ENCODE peak calls at places on chromosomes 11 and 22, in seven cellular contexts. One of them, this sample, is unnamed. For H3K9me3, the result is how much of the 10 kb centered on the place peaks cover.

GRCh38 chr22:27850000-27850465 is 48.5 kb upstream of the MN1 start:
- DNase-seq in adrenal gland: peak
- DNase-seq in colonic mucosa: no peak
- DNase-seq in Panc1: no peak
- DNase-seq in body of pancreas: no peak
- DNase-seq in upper lobe of right lung: no peak
- DNase-seq in HAP-1: no peak
- DNase-seq in this sample: peak

GRCh38 chr11:5369793-5370192 is 13.8 kb upstream of the OR51M1 start:
- DNase-seq in body of pancreas: no peak
- DNase-seq in upper lobe of right lung: no peak
- DNase-seq in colonic mucosa: no peak
- DNase-seq in adrenal gland: no peak
- DNase-seq in HAP-1: no peak
- DNase-seq in Panc1: no peak
- DNase-seq in this sample: no peak

GRCh38 chr22:36298118-36298517 is 45.2 kb downstream of the APOL1 start:
- DNase-seq in adrenal gland: no peak
- DNase-seq in upper lobe of right lung: no peak
- DNase-seq in colonic mucosa: no peak
- DNase-seq in Panc1: no peak
- DNase-seq in body of pancreas: no peak
- DNase-seq in HAP-1: no peak
- DNase-seq in this sample: no peak

GRCh38 chr22:43035250-43035649 is 20.3 kb upstream of the PACSIN2 start:
- DNase-seq in adrenal gland: no peak
- DNase-seq in HAP-1: no peak
- DNase-seq in colonic mucosa: no peak
- DNase-seq in upper lobe of right lung: no peak
- DNase-seq in Panc1: no peak
- DNase-seq in body of pancreas: no peak
- DNase-seq in this sample: no peak

GRCh38 chr11:38461751-38462150 is 1863.7 kb upstream of the RAG2 start:
- DNase-seq in upper lobe of right lung: no peak
- DNase-seq in adrenal gland: no peak
- DNase-seq in HAP-1: no peak
- DNase-seq in Panc1: no peak
- DNase-seq in colonic mucosa: no peak
- DNase-seq in body of pancreas: no peak
- DNase-seq in this sample: no peak

GRCh38 chr22:49664371-49664881 is 163.2 kb downstream of the BRD1 start:
- DNase-seq in Panc1: no peak
- DNase-seq in colonic mucosa: no peak
- DNase-seq in adrenal gland: no peak
- DNase-seq in body of pancreas: no peak
- DNase-seq in upper lobe of right lung: peak
- DNase-seq in HAP-1: no peak
- DNase-seq in this sample: no peak

GRCh38 chr22:44526431-44527115 is 28.5 kb upstream of the RTL6 start:
- DNase-seq in HAP-1: no peak
- DNase-seq in adrenal gland: peak
- DNase-seq in body of pancreas: no peak
- DNase-seq in colonic mucosa: no peak
- DNase-seq in upper lobe of right lung: peak
- DNase-seq in Panc1: no peak
- DNase-seq in this sample: no peak

GRCh38 chr11:6607190-6607635 is 3.6 kb downstream of the ILK start:
- DNase-seq in adrenal gland: peak
- DNase-seq in HAP-1: no peak
- DNase-seq in upper lobe of right lung: no peak
- DNase-seq in Panc1: no peak
- DNase-seq in colonic mucosa: peak
- DNase-seq in body of pancreas: no peak
- DNase-seq in this sample: no peak

GRCh38 chr11:72670041-72670440 is 4.2 kb downstream of the PDE2A start:
- DNase-seq in body of pancreas: no peak
- DNase-seq in upper lobe of right lung: no peak
- DNase-seq in adrenal gland: no peak
- DNase-seq in HAP-1: no peak
- DNase-seq in Panc1: no peak
- DNase-seq in colonic mucosa: no peak
- DNase-seq in this sample: no peak

GRCh38 chr11:111298466-111299110 is at the start of gene POU2AF3:
- DNase-seq in colonic mucosa: no peak
- DNase-seq in upper lobe of right lung: no peak
- DNase-seq in Panc1: no peak
- DNase-seq in body of pancreas: no peak
- DNase-seq in adrenal gland: no peak
- DNase-seq in HAP-1: no peak
- DNase-seq in this sample: no peak

GRCh38 chr11:64192429-64192828 is 6.5 kb downstream of the STIP1 start:
- DNase-seq in HAP-1: no peak
- DNase-seq in Panc1: no peak
- DNase-seq in colonic mucosa: no peak
- DNase-seq in upper lobe of right lung: no peak
- DNase-seq in adrenal gland: no peak
- DNase-seq in body of pancreas: no peak
- DNase-seq in this sample: no peak

GRCh38 chr11:17927643-17928343 is 85.1 kb downstream of the SERGEF start:
- DNase-seq in body of pancreas: no peak
- DNase-seq in Panc1: no peak
- DNase-seq in adrenal gland: no peak
- DNase-seq in HAP-1: no peak
- DNase-seq in upper lobe of right lung: no peak
- DNase-seq in colonic mucosa: no peak
- DNase-seq in this sample: no peak

GRCh38 chr11:121715395-121715794 is 262.6 kb upstream of the SORL1-AS1 start:
- DNase-seq in upper lobe of right lung: no peak
- DNase-seq in adrenal gland: no peak
- DNase-seq in HAP-1: no peak
- DNase-seq in Panc1: no peak
- DNase-seq in colonic mucosa: no peak
- DNase-seq in body of pancreas: no peak
- DNase-seq in this sample: no peak

GRCh38 chr22:21797444-21798221 is 62.0 kb upstream of the YPEL1 start:
- DNase-seq in HAP-1: no peak
- DNase-seq in body of pancreas: no peak
- DNase-seq in adrenal gland: no peak
- DNase-seq in Panc1: no peak
- DNase-seq in upper lobe of right lung: no peak
- DNase-seq in colonic mucosa: no peak
- DNase-seq in this sample: no peak

GRCh38 chr11:127926721-127927120 is 660.6 kb downstream of the ETS1 start:
- DNase-seq in Panc1: no peak
- DNase-seq in colonic mucosa: no peak
- DNase-seq in body of pancreas: peak
- DNase-seq in HAP-1: no peak
- DNase-seq in upper lobe of right lung: no peak
- DNase-seq in adrenal gland: no peak
- DNase-seq in this sample: no peak

GRCh38 chr22:39173787-39174497 is 21.5 kb upstream of the CBX7 start:
- DNase-seq in body of pancreas: no peak
- DNase-seq in upper lobe of right lung: no peak
- DNase-seq in Panc1: no peak
- DNase-seq in HAP-1: no peak
- DNase-seq in adrenal gland: peak
- DNase-seq in colonic mucosa: no peak
- DNase-seq in this sample: no peak

GRCh38 chr22:37566329-37566837 is 6.1 kb downstream of the CDC42EP1 start:
- DNase-seq in upper lobe of right lung: peak
- DNase-seq in adrenal gland: no peak
- DNase-seq in HAP-1: no peak
- DNase-seq in body of pancreas: peak
- DNase-seq in Panc1: no peak
- DNase-seq in colonic mucosa: no peak
- DNase-seq in this sample: no peak

GRCh38 chr11:80733776-80734175 is 1292.9 kb upstream of the TENM4 start:
- DNase-seq in Panc1: no peak
- DNase-seq in upper lobe of right lung: no peak
- DNase-seq in adrenal gland: peak
- DNase-seq in HAP-1: no peak
- DNase-seq in body of pancreas: no peak
- DNase-seq in colonic mucosa: no peak
- DNase-seq in this sample: no peak

DNA sequence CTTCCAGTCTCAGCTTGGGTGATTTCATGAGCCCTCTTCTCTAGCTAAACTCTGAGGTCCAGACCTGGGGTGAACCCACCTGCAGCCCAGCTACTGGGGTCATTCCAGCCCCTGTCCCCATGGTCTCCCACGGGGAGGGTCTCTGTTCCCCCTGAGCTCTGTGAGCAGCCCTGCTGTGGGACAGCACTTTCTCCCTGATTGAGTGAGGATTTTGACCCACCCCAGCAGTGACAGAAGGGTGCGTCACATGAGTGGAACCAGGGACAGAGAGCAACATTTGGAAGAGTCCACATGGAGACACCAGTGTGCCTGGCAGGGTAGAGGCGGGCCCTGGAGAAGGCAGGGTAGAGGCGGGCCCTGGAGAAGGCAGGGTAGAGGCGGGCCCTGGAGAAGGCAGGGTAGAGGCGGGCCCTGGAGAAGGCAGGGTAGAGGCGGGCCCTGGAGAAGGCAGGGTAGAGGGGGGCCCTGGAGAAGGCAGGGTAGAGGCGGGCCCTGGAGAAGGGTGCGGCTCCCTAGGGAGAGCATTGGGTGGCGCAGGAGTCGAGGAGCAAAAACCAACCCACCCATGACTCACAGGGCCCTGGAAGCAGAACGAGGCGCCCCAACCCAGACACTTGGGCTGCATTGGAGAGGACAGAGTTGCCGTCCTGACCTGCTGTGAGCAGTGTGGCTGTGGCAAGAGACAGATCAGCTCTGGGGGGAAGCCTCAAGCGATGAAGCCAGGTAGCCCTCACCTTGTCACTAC is 227.7 kb upstream of the B3GAT1 start:
- DNase-seq in colonic mucosa: peak
- DNase-seq in adrenal gland: peak
- DNase-seq in upper lobe of right lung: peak
- DNase-seq in body of pancreas: no peak
- DNase-seq in Panc1: no peak
- DNase-seq in HAP-1: no peak
- DNase-seq in this sample: no peak
- H3K9me3 ChIP-seq in colonic mucosa: under half
- H3K9me3 ChIP-seq in adrenal gland: under half
- H3K9me3 ChIP-seq in upper lobe of right lung: under half
- H3K9me3 ChIP-seq in body of pancreas: under half
- H3K9me3 ChIP-seq in Panc1: under half
- H3K9me3 ChIP-seq in HAP-1: under half
- H3K9me3 ChIP-seq in this sample: under half

DNA sequence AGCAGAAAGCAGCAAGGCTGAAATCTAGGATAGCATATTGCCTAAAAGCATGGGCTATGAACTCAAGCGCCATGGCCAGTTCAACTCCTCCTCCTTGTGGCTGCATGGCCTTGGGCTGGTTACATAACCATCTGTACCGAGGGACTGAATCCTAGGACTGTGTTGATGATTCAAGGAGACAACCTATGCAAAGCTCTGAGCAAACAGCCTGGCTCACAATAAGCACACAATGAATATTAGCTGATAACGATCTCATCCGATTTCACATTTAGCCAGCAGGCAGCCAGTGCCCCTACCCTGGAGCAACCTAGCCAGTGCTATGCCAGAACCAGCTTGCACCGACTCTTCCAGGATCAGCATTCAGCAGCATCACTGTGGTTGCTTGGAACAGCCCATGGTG is 698.4 kb downstream of the TBC1D22A start:
- DNase-seq in body of pancreas: no peak
- DNase-seq in Panc1: no peak
- DNase-seq in adrenal gland: no peak
- DNase-seq in upper lobe of right lung: no peak
- DNase-seq in HAP-1: no peak
- DNase-seq in colonic mucosa: no peak
- DNase-seq in this sample: no peak
- H3K9me3 ChIP-seq in body of pancreas: under half
- H3K9me3 ChIP-seq in Panc1: under half
- H3K9me3 ChIP-seq in adrenal gland: under half
- H3K9me3 ChIP-seq in upper lobe of right lung: under half
- H3K9me3 ChIP-seq in HAP-1: under half
- H3K9me3 ChIP-seq in colonic mucosa: under half
- H3K9me3 ChIP-seq in this sample: under half

GRCh38 chr11:3357302-3357701 is 21.6 kb downstream of the ZNF195 start:
- DNase-seq in colonic mucosa: no peak
- DNase-seq in HAP-1: no peak
- DNase-seq in adrenal gland: no peak
- DNase-seq in body of pancreas: no peak
- DNase-seq in upper lobe of right lung: no peak
- DNase-seq in Panc1: no peak
- DNase-seq in this sample: no peak

GRCh38 chr11:3356858-3357257 is 22.1 kb downstream of the ZNF195 start:
- DNase-seq in HAP-1: no peak
- DNase-seq in colonic mucosa: no peak
- DNase-seq in Panc1: no peak
- DNase-seq in body of pancreas: no peak
- DNase-seq in upper lobe of right lung: no peak
- DNase-seq in adrenal gland: no peak
- DNase-seq in this sample: no peak

GRCh38 chr11:3357994-3358676 is 20.8 kb downstream of the ZNF195 start:
- DNase-seq in upper lobe of right lung: no peak
- DNase-seq in adrenal gland: no peak
- DNase-seq in HAP-1: no peak
- DNase-seq in body of pancreas: no peak
- DNase-seq in Panc1: no peak
- DNase-seq in colonic mucosa: no peak
- DNase-seq in this sample: no peak

DNA sequence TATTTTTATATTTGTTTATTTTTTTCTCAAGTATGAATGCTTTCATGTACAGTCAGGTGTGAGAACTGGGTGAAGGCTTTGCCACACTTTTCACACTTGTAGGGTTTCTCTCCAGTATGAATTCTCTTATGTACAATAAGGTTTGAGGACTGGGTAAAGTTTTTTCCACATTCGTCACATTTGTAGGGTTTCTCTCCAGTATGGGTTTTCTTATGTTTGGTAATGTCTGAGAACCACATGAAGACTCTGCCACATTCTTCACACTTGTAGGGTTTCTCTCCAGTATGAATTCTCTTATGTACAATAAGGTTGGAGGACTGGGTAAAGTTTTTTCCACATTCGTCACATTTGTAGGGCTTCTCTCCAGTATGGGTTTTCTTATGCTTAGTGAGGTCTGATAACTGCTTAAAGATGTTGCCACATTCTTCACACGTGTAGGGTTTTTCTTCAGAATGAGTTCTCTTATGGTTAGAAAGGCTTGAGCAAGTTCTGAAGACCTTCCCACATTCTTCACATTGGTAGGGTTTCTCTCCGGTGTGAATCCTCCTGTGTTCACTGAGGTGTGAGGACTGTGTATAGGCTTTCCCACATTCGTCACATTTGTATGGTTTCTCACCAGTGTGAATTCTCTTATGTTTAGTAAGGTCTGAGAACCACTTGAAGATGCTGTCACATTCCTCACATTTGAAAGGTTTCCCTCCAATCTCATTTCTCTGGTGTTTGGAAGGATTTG is 19.7 kb downstream of the ZNF195 start:
- DNase-seq in colonic mucosa: no peak
- DNase-seq in HAP-1: no peak
- DNase-seq in Panc1: no peak
- DNase-seq in body of pancreas: no peak
- DNase-seq in upper lobe of right lung: no peak
- DNase-seq in adrenal gland: no peak
- DNase-seq in this sample: no peak
- H3K9me3 ChIP-seq in colonic mucosa: under half
- H3K9me3 ChIP-seq in HAP-1: under half
- H3K9me3 ChIP-seq in Panc1: half or more
- H3K9me3 ChIP-seq in body of pancreas: under half
- H3K9me3 ChIP-seq in upper lobe of right lung: half or more
- H3K9me3 ChIP-seq in adrenal gland: under half
- H3K9me3 ChIP-seq in this sample: half or more

GRCh38 chr22:25765016-25765367 is 23.0 kb downstream of the MYO18B start:
- DNase-seq in colonic mucosa: no peak
- DNase-seq in Panc1: no peak
- DNase-seq in body of pancreas: no peak
- DNase-seq in upper lobe of right lung: no peak
- DNase-seq in adrenal gland: no peak
- DNase-seq in HAP-1: no peak
- DNase-seq in this sample: no peak
- H3K9me3 ChIP-seq in colonic mucosa: under half
- H3K9me3 ChIP-seq in Panc1: under half
- H3K9me3 ChIP-seq in body of pancreas: under half
- H3K9me3 ChIP-seq in upper lobe of right lung: under half
- H3K9me3 ChIP-seq in adrenal gland: under half
- H3K9me3 ChIP-seq in HAP-1: under half
- H3K9me3 ChIP-seq in this sample: under half